ENCODE peak calls at places on chromosome 13, in nine cellular contexts. F, L, J, Q, S, T, R, P and W are unnamed samples.

GRCh38 chr13:38542601-38543000 is 144.3 kb upstream of the FREM2 start:
- DNase-seq in F (no peak), L (no peak), J (no peak), Q (no peak), S (no peak), T (no peak), R (no peak), P (no peak), W (peak; percentile 72)

GRCh38 chr13:73000027-73000674 is 58.7 kb upstream of the KLF5 start:
- DNase-seq in F (no peak), L (no peak), J (peak; percentile 19), Q (no peak), S (no peak), T (no peak), R (no peak), P (no peak), W (peak; percentile 90)

GRCh38 chr13:61170791-61171330 is 244.8 kb downstream of the PCDH20 start:
- DNase-seq in F (no peak), L (no peak), J (no peak), Q (no peak), S (no peak), T (no peak), R (no peak), P (no peak), W (peak; percentile 15)

GRCh38 chr13:108968566-108968965 is 339.2 kb downstream of the MYO16 start:
- DNase-seq in F (no peak), L (no peak), J (no peak), Q (no peak), S (no peak), T (no peak), R (no peak), P (no peak), W (peak; percentile 51)

GRCh38 chr13:29483211-29483610 is 112.3 kb downstream of the SLC7A1 start:
- DNase-seq in F (peak; percentile 70), L (no peak), J (no peak), Q (no peak), S (no peak), T (no peak), R (no peak), P (peak; percentile 51), W (no peak)

GRCh38 chr13:104140557-104140956 is 1074.3 kb upstream of the SLC10A2 start:
- DNase-seq in F (no peak), L (no peak), J (no peak), Q (no peak), S (peak; percentile 93), T (peak; percentile 5), R (no peak), P (no peak), W (peak; percentile 52)

GRCh38 chr13:37446503-37446902 is 152.1 kb downstream of the POSTN start:
- DNase-seq in F (no peak), L (peak; percentile 68), J (peak; percentile 93), Q (no peak), S (peak; percentile 50), T (peak; percentile 91), R (no peak), P (no peak), W (peak; percentile 98)

GRCh38 chr13:60572855-60573254 is 175.8 kb downstream of the TDRD3 start:
- DNase-seq in F (no peak), L (no peak), J (no peak), Q (no peak), S (no peak), T (no peak), R (no peak), P (no peak), W (peak; percentile 4)

GRCh38 chr13:74444161-74444571 is 310.0 kb upstream of the KLF12 start:
- DNase-seq in F (no peak), L (no peak), J (no peak), Q (no peak), S (peak; percentile 34), T (no peak), R (no peak), P (no peak), W (peak; percentile 88)

GRCh38 chr13:113588394-113589111 is 4.0 kb downstream of the TFDP1 start:
- DNase-seq in F (peak; percentile 28), L (no peak), J (no peak), Q (no peak), S (no peak), T (no peak), R (no peak), P (no peak), W (no peak)

DNA sequence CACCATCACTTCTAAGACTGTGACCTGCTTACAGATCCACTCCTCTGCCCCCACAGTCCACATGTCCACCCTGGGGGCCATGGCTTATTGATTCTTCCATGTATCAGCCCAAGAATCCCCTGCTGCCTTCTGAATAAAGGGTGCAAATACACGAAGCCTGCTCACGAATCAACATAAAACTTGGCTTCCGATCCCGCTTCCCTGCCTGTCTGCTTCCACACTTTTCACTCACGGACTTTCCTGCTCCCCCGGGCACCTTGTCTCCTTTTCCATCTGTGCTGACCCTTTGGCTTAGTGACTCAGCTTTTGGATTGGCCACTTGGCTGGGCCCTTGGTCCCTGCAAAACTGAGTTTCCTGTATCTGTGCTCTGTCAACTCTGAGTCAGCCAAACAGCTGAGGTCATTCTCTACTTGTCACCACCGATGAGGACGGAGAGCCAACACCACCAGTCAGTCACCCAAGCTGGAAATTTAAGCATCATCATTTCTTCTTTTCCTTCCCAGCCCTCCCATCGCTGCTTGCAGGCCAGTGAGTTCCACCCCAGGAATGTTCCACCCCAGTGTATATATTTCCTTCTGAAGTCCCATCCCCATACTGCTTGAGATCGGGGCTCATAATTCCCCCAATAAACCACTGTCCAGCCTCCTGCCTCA is 11.4 kb upstream of the USP12 start:
- DNase-seq in F (peak; percentile 69), L (peak; percentile 48), J (peak; percentile 95), Q (no peak), S (peak; percentile 28), T (peak; percentile 81), R (peak; percentile 85), P (peak; percentile 79), W (peak; percentile 68)
- H3K4me3 ChIP-seq in F (no peak overlapping the region), L (no peak overlapping the region), J (no peak overlapping the region), Q (no peak overlapping the region), S (no peak overlapping the region), T (no peak overlapping the region), R (peak overlapping the region; percentile 11), P (no peak overlapping the region), W (no peak overlapping the region)

DNA sequence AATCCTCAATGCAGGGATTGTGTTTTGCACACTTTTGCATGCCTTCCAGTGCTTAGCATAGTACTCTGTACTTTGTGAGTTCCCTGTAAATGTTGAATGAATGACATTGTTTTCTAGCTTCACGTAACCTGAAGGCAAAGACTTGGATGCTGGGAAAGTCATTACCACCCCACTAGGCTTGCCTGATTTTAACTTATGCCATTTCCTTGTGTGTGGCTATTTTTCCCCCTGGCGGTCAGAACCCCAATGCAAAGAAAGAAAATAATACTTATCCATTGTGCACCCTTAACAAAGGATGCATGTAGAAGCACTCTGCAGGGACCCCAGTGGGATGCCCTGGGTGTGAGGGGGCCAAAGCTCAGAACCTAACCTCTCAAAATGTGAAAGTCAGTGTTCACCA is 1.2 kb upstream of the ENOX1 start:
- DNase-seq in F (no peak), L (no peak), J (peak; percentile 52), Q (no peak), S (peak; percentile 33), T (peak; percentile 68), R (no peak), P (no peak), W (peak; percentile 65)
- TF ChIP-seq CTCF in F (peak; percentile 20), L (no peak), J (peak; percentile 50), Q (no peak), S (peak; percentile 53), T (peak; percentile 53), R (no peak), P (peak; percentile 39), W (peak; percentile 57)

DNA sequence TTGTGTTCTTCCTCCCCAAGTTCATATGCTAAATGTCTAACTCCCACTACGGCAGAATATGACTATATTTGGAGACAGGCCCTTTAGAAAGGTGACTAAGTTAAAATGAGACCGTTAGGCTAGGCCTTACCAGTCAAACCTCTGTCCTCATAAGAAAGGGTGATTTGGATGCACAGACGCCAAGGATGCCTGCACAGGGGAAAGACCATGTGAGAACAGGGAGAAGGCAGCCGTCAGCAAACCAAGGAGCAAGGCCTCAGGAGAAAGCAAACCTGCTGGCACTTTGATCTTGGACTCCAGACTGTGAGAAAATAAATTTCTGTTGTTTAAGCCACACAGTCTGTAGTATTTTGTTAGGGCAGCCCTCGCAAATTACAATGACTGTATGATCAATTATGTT is 13.1 kb upstream of the FOXO1 start:
- DNase-seq in F (no peak), L (no peak), J (no peak), Q (no peak), S (no peak), T (no peak), R (no peak), P (no peak), W (no peak)
- H3K4me3 ChIP-seq in F (no peak overlapping the region), L (no peak overlapping the region), J (no peak overlapping the region), Q (no peak overlapping the region), S (no peak overlapping the region), T (no peak overlapping the region), R (no peak overlapping the region), P (no peak overlapping the region), W (no peak overlapping the region)

DNA sequence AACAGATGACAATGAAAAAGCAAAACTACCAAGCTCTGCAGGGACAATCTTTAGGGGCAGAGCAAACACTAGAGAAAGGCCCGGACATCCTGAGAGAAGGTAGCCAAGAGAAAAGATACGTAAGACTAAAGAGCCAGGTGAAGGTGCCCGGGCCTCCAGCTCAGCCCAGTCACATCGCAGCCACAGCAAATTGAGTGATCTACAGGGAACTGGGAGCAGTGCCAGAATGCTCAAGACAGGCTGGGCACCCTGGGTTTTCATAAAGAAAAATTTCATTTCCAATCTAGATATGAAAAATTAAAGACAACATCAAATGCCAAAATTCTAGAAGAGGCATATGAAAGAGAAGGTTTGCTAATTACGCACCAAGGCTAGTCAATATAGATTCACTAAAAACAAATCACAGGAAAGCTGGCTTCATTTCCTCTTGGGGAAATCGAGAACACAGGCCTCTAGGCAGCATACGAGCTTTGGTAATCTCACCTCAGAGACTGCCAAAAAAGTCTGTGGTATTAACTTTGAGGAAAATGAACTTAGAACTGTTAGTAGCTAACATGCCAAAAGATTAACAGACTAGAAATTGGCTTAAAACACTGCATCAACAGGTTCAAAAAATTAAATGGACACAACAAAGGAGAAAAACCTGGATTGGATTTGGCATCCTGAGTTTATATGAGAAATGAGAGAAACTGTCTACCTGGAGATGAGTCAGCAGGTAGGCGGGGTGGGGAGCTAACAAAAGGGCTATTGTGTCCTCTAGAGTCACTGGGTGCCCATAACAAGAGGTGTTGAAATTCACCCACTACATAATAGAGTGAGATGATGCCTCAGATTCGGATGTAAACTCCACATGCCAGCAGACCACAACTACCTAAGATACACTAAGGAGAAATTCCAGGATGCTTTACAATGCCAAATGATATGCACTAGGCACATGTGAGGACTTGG is 6.6 kb downstream of the ANKRD10 start:
- DNase-seq in F (no peak), L (no peak), J (peak; percentile 72), Q (no peak), S (no peak), T (no peak), R (no peak), P (no peak), W (peak; percentile 97)
- TF ChIP-seq CTCF in F (no peak), L (no peak), J (no peak), Q (no peak), S (no peak), T (no peak), R (no peak), P (no peak), W (no peak)